ENCODE peak calls at places on chromosome 6, in ten cellular contexts. R is AG09319, L is nephron progenitor cell, K is GM10248, X is RWPE1, O is HCT116, G is omental fat pad, E is transverse colon, N is WTC11, V is ascending aorta. Y is an unnamed sample.

GRCh38 chr6:157974341-157974894 is 7.2 kb upstream of the SYNJ2 start:
- DNase-seq in R (no peak), L (no peak), K (no peak), X (no peak), O (no peak), G (no peak), E (no peak), N (no peak), V (peak), Y (no peak)

GRCh38 chr6:142297996-142298753 is 3.6 kb upstream of the ADGRG6 start:
- DNase-seq in R (no peak), L (no peak), K (no peak), X (no peak), O (no peak), G (no peak), E (no peak), N (no peak), V (no peak), Y (no peak)

GRCh38 chr6:36692861-36693702 is 4.5 kb upstream of the RAB44 start:
- DNase-seq in R (no peak), L (no peak), K (no peak), X (no peak), O (no peak), G (no peak), E (peak), N (no peak), V (no peak), Y (no peak)

GRCh38 chr6:82095091-82095490 is 152.5 kb downstream of the IBTK start:
- DNase-seq in R (no peak), L (no peak), K (no peak), X (no peak), O (no peak), G (no peak), E (no peak), N (no peak), V (no peak), Y (no peak)

GRCh38 chr6:47047097-47047478 is 5.0 kb upstream of the ADGRF1 start:
- DNase-seq in R (no peak), L (no peak), K (no peak), X (no peak), O (no peak), G (no peak), E (no peak), N (no peak), V (no peak), Y (no peak)

GRCh38 chr6:110534731-110535164 is 58.3 kb upstream of the SLC22A16 start:
- DNase-seq in R (no peak), L (no peak), K (no peak), X (no peak), O (no peak), G (no peak), E (no peak), N (no peak), V (no peak), Y (no peak)

GRCh38 chr6:124994648-124995047 is 32.4 kb downstream of the RNF217 start:
- DNase-seq in R (no peak), L (no peak), K (no peak), X (no peak), O (no peak), G (no peak), E (no peak), N (no peak), V (no peak), Y (no peak)

GRCh38 chr6:151482290-151482689 is 11.5 kb upstream of the CCDC170 start:
- DNase-seq in R (no peak), L (no peak), K (peak), X (no peak), O (no peak), G (no peak), E (no peak), N (no peak), V (no peak), Y (no peak)

GRCh38 chr6:111087871-111088667 is 766 bp downstream of the SLC16A10 start:
- DNase-seq in R (no peak), L (peak), K (peak), X (peak), O (peak), G (no peak), E (peak), N (peak), V (no peak), Y (peak)

DNA sequence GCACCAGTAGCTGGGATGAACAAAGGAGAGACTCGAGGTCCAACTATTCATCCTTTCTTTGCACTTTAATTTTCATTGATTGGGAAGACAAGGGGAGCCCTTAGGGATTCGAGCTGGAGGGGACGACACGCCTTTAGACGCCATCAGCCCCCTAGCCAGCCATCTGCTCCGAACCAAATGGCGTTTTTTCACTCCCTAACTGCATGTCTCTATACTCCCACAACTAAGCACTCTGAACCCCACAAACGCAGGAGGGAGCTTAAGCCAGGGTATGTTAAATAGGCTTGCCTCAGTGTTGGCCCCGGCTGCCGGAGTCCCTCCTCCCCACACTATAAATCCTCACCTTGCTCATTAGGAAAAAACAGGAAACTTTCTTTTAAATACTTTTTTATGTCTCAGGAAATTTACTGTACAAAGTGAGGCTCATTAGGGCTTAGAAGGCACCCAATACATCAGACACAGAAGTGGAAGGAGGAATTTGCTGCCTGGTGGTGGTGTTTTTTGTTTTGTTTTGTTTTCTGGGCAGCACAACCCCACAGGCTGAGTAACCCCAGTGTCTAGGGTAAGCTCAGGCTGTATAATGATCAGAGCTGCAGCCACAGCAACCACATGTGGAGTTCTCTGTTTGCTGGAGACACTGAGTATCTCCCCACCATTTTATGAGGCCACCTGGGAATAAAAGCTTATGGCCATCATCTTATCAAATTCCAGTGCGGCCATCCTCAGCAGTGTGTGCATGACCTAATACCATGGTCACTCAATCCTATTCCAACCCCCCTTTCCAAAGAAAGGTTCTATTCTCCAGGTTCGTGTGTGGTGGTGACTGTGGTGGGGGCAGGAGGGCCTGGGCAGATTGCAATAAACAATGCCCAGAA is 3.2 kb upstream of the DLL1 start:
- DNase-seq in R (no peak), L (no peak), K (no peak), X (no peak), O (no peak), G (no peak), E (no peak), N (no peak), V (peak), Y (no peak)
- TF ChIP-seq CTCF in R (no peak), L (no peak), K (no peak), X (no peak), O (no peak), G (no peak), E (no peak), N (no peak), V (no peak), Y (no peak)

DNA sequence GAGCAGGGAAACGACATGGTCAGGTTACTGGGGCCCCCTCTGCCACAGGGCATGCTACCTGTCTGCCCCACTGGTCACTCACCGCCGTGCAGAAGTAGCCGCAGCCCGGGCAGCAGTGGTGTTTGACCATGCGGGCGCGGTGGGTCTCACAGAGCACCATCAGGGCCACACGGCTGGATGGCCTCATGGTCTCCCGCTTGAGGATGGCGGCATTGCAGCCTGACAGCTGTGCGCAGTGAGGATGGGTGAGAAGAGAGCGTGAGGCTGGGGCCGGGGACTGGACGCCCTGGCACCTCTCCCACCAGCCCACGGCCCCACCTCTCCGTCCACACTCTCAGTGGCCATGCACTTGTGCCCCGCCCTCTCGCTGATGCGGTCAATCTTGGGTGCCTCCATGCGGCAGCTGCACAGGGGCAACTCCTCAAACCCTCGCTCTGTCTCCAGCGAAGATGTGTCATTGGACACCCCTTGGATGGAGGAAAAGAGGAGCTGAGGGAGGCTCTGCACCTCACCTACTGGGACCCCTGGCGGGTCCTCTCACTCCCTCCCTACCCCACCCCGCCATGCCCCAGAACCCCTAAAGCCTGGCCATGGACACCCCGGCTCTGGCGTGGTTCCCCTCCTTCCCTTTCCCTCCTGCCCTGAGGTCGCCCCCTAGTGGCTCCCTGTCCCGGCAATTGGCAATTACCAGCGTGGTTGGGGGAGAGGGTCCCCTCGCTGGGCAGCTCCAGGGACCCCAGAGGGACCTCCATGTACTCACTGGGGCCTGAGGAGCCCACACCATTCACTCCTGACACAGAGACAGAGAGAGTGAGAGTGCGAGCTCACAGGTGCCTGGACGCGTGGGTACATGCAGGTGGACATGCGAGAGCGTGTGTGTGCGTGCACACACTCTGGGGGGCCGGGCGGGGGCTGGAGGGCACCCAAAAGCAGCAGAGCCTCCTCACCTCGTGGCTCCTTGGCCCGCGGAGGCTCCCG is 8.9 kb downstream of the EHMT2 start:
- DNase-seq in R (no peak), L (peak), K (peak), X (no peak), O (no peak), G (no peak), E (peak), N (peak), V (no peak), Y (peak)
- TF ChIP-seq CTCF in R (peak), L (peak), K (peak), X (peak), O (peak), G (no peak), E (peak), N (peak), V (no peak), Y (peak)

GRCh38 chr6:3235969-3236368 is 8.5 kb upstream of the TUBB2B start:
- DNase-seq in R (no peak), L (no peak), K (no peak), X (no peak), O (no peak), G (no peak), E (no peak), N (no peak), V (no peak), Y (no peak)

GRCh38 chr6:3240595-3240994 is 13.1 kb upstream of the TUBB2B start:
- DNase-seq in R (no peak), L (no peak), K (no peak), X (no peak), O (no peak), G (no peak), E (no peak), N (no peak), V (no peak), Y (no peak)

GRCh38 chr6:3235486-3235885 is 8.0 kb upstream of the TUBB2B start:
- DNase-seq in R (no peak), L (no peak), K (no peak), X (no peak), O (no peak), G (no peak), E (no peak), N (no peak), V (no peak), Y (no peak)

GRCh38 chr6:3239110-3239830 is 11.8 kb upstream of the TUBB2B start:
- DNase-seq in R (no peak), L (no peak), K (no peak), X (no peak), O (peak), G (no peak), E (no peak), N (peak), V (no peak), Y (no peak)

GRCh38 chr6:3237761-3238662 is 10.6 kb upstream of the TUBB2B start:
- DNase-seq in R (no peak), L (no peak), K (no peak), X (no peak), O (no peak), G (no peak), E (no peak), N (no peak), V (peak), Y (no peak)
- TF ChIP-seq CTCF in R (no peak), L (no peak), K (no peak), X (no peak), O (no peak), G (no peak), E (no peak), N (no peak), V (no peak), Y (no peak)

DNA sequence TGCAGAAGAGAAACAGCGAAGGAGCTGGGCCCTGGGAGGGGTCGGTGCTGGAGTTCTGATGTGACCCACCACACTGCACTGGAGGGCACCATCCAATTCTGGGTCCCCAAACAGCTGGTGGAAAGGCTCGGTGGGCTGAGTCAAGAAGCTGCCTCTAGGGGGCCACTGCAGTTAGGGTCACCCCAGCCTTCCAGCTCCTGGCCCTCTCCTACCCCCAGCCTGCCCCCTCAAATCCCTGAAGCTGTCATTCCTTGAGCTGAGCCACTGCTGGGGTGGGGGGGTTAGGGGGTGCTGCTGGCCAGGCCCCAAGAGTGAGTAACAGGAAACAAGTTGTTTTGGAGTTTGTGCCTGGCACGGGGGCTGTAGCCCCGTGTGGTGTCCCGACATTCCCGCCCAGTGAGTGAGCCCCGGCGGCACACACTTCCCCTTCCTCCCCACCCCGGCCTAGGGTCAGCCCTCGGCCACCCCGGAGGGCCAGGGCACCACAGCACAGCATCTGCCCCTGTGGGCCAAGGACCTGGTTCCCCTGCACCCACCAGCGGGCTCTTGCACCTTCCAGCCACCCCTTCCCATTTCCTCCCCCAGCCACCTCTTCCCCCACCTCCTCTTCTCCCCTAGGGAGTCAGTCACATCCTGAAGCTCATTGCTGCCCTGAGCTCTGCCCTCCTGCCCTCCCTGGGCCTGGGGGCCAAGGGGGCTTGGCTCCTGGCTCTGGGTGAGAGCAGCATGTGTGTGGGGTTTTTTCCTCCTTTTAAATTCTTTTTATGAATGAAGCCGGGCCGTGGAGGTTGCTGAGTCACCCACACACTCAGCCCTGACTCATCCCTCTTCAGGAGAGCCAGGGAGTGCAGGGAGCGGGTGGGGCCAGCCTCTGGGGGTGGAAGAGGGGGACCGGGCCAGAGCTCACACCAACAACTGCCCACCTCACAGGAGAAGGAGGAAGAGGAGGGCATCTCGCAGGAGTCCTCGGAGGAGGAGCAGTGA is 4.6 kb downstream of the SMIM29 start:
- DNase-seq in R (peak), L (no peak), K (no peak), X (peak), O (peak), G (peak), E (peak), N (peak), V (peak), Y (no peak)
- TF ChIP-seq CTCF in R (peak), L (peak), K (peak), X (peak), O (no peak), G (no peak), E (no peak), N (peak), V (no peak), Y (peak)

GRCh38 chr6:168867247-168868102 is 386.2 kb downstream of the THBS2 start:
- DNase-seq in R (no peak), L (no peak), K (no peak), X (no peak), O (no peak), G (no peak), E (no peak), N (no peak), V (no peak), Y (no peak)

GRCh38 chr6:168863467-168863866 is 390.2 kb downstream of the THBS2 start:
- DNase-seq in R (no peak), L (no peak), K (no peak), X (no peak), O (no peak), G (no peak), E (no peak), N (no peak), V (no peak), Y (no peak)

GRCh38 chr6:168864541-168865495 is 388.8 kb downstream of the THBS2 start:
- DNase-seq in R (no peak), L (no peak), K (no peak), X (no peak), O (no peak), G (no peak), E (no peak), N (no peak), V (no peak), Y (no peak)

GRCh38 chr6:168865522-168865921 is 388.1 kb downstream of the THBS2 start:
- DNase-seq in R (no peak), L (no peak), K (no peak), X (no peak), O (no peak), G (no peak), E (no peak), N (no peak), V (no peak), Y (no peak)

GRCh38 chr6:168866534-168866933 is 387.1 kb downstream of the THBS2 start:
- DNase-seq in R (no peak), L (no peak), K (no peak), X (no peak), O (no peak), G (no peak), E (no peak), N (no peak), V (no peak), Y (no peak)
- TF ChIP-seq CTCF in R (no peak), L (no peak), K (no peak), X (no peak), O (no peak), G (no peak), E (no peak), N (no peak), V (no peak), Y (no peak)

GRCh38 chr6:90295854-90296345 is 743 bp downstream of the BACH2 start:
- DNase-seq in R (peak), L (peak), K (peak), X (peak), O (no peak), G (peak), E (peak), N (peak), V (peak), Y (peak)

GRCh38 chr6:90294989-90295853 is 1.4 kb downstream of the BACH2 start:
- DNase-seq in R (no peak), L (peak), K (peak), X (peak), O (no peak), G (no peak), E (peak), N (peak), V (peak), Y (peak)

GRCh38 chr6:90297866-90298381 is 1.3 kb upstream of the BACH2 start:
- DNase-seq in R (no peak), L (no peak), K (no peak), X (no peak), O (no peak), G (no peak), E (no peak), N (no peak), V (no peak), Y (no peak)

GRCh38 chr6:90297124-90297865 is 652 bp upstream of the BACH2 start:
- DNase-seq in R (no peak), L (no peak), K (peak), X (no peak), O (no peak), G (no peak), E (no peak), N (no peak), V (peak), Y (no peak)

DNA sequence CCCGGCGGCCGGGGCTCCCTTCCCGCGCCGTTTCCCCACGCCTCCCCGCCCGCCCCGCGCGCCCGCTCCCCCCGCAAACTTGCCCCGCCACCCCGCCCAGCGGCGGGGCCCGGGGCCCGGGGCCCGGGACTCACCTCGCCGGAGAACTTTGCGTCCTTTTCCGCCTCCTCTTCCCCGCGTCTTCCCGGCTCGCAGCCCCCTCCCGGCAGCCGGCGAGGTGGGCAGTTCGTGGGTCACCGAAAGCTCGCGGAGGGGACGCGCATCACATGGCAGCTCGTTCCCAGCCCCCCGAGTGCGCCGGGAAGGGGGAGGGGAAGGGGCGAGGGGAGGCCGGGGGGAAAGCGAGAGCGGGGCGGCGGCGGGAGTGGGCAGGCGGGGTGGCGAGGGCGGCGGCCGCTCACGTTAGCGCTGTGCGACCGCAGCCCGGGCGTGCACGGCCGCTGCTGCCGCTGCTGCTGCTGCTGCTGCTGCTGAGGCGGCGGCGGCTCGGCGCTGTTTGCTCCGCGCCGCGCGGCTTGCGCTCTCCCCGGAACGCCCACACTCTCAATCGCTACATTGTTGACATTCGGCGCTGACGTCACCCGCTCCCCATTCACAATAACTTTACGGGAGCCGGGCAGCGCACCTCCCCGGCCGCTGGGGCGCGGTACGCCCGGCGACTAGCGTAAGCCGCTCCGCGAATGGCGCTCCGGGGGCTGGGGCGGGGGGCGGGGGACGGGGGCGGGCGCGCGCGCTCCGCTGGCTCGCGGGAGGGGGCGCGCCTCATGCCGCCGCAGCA is at the start of gene BACH2:
- DNase-seq in R (peak), L (peak), K (peak), X (peak), O (peak), G (peak), E (peak), N (peak), V (peak), Y (peak)
- TF ChIP-seq CTCF in R (no peak), L (no peak), K (no peak), X (no peak), O (no peak), G (no peak), E (peak), N (no peak), V (peak), Y (no peak)

GRCh38 chr6:18985061-18985460 is 597.9 kb downstream of the RNF144B start:
- DNase-seq in R (no peak), L (no peak), K (no peak), X (no peak), O (no peak), G (no peak), E (no peak), N (no peak), V (no peak), Y (no peak)
- TF ChIP-seq CTCF in R (no peak), L (no peak), K (no peak), X (no peak), O (no peak), G (no peak), E (no peak), N (no peak), V (no peak), Y (no peak)